ENCODE peak calls at places on chromosomes 1 and 21, in five cellular contexts. N is mesenchymal stem cell; Y is left ventricle myocardium inferior; B is esophagus squamous epithelium; O is CD8-positive, alpha-beta T cell. W is an unnamed sample.

GRCh38 chr1:101128211-101128727 is 102.7 kb upstream of the DPH5 start:
- DNase-seq in N (no peak), Y (no peak), B (no peak), O (no peak), W (peak; percentile 38)

GRCh38 chr1:67889940-67890567 is 56.8 kb upstream of the GNG12 start:
- DNase-seq in N (peak; percentile 86), Y (no peak), B (no peak), O (no peak), W (no peak)

GRCh38 chr21:14554948-14555347 is 8.8 kb upstream of the SAMSN1 start:
- DNase-seq in N (no peak), Y (no peak), B (no peak), O (no peak), W (no peak)

GRCh38 chr1:159196543-159196942 is 8.1 kb upstream of the ACKR1 start:
- DNase-seq in N (peak; percentile 1), Y (no peak), B (no peak), O (no peak), W (no peak)

GRCh38 chr1:143643148-143643885 is 328.5 kb downstream of the FAM72C start:
- DNase-seq in N (no peak), Y (no peak), B (no peak), O (no peak), W (no peak)

GRCh38 chr1:172938676-172939075 is 112.1 kb downstream of the TNFSF18 start:
- DNase-seq in N (peak; percentile 75), Y (no peak), B (no peak), O (no peak), W (no peak)

GRCh38 chr1:236154126-236154525 is 11.8 kb downstream of the GPR137B start:
- DNase-seq in N (no peak), Y (no peak), B (no peak), O (no peak), W (no peak)

GRCh38 chr1:201022178-201022823 is 1.2 kb downstream of the KIF21B start:
- DNase-seq in N (no peak), Y (no peak), B (no peak), O (no peak), W (no peak)

GRCh38 chr1:200409203-200409760 is 554 bp downstream of the ZNF281 start:
- DNase-seq in N (peak; percentile 57), Y (peak; percentile 30), B (no peak), O (peak; percentile 13), W (no peak)

GRCh38 chr1:231315887-231316286 is 21.8 kb downstream of the EXOC8 start:
- DNase-seq in N (peak; percentile 34), Y (peak; percentile 24), B (no peak), O (peak; percentile 12), W (no peak)

GRCh38 chr1:81329061-81329460 is 471.7 kb upstream of the ADGRL2 start:
- DNase-seq in N (no peak), Y (no peak), B (no peak), O (no peak), W (no peak)

GRCh38 chr21:28758042-28758882 is 234.4 kb downstream of the LTN1 start:
- DNase-seq in N (no peak), Y (no peak), B (no peak), O (no peak), W (no peak)

GRCh38 chr21:32256226-32256625 is 22.6 kb downstream of the MIS18A start:
- DNase-seq in N (no peak), Y (no peak), B (no peak), O (no peak), W (no peak)

GRCh38 chr1:170593173-170593572 is 61.2 kb downstream of the GORAB start:
- DNase-seq in N (no peak), Y (no peak), B (no peak), O (no peak), W (no peak)

GRCh38 chr1:183804382-183804781 is 538 bp upstream of the RGL1 start:
- DNase-seq in N (no peak), Y (no peak), B (no peak), O (no peak), W (no peak)

GRCh38 chr21:41195311-41195710 is 27.4 kb downstream of the BACE2 start:
- DNase-seq in N (no peak), Y (no peak), B (no peak), O (no peak), W (no peak)

GRCh38 chr1:242240061-242240460 is 241.2 kb upstream of the MAP1LC3C start:
- DNase-seq in N (no peak), Y (no peak), B (no peak), O (no peak), W (no peak)

GRCh38 chr1:119327066-119327435 is 41.5 kb upstream of the HAO2 start:
- DNase-seq in N (peak; percentile 10), Y (no peak), B (no peak), O (no peak), W (no peak)

GRCh38 chr1:162220009-162220539 is 150.6 kb downstream of the NOS1AP start:
- DNase-seq in N (no peak), Y (no peak), B (no peak), O (no peak), W (no peak)

GRCh38 chr1:6197746-6198427 is 1.5 kb downstream of the RPL22 start:
- DNase-seq in N (peak; percentile 24), Y (no peak), B (no peak), O (no peak), W (no peak)

GRCh38 chr1:81731989-81732388 is 68.7 kb upstream of the ADGRL2 start:
- DNase-seq in N (no peak), Y (no peak), B (no peak), O (no peak), W (no peak)

GRCh38 chr1:29650476-29650875 is 414.2 kb downstream of the PTPRU start:
- DNase-seq in N (no peak), Y (no peak), B (no peak), O (no peak), W (no peak)

GRCh38 chr1:167110586-167110985 is 16.7 kb downstream of the STYXL2 start:
- DNase-seq in N (no peak), Y (no peak), B (no peak), O (no peak), W (peak; percentile 81)

GRCh38 chr1:32592953-32593352 is 53.7 kb downstream of the ZBTB8A start:
- DNase-seq in N (peak; percentile 9), Y (no peak), B (no peak), O (no peak), W (no peak)

GRCh38 chr1:55347786-55348185 is 132.6 kb upstream of the USP24 start:
- DNase-seq in N (peak; percentile 17), Y (no peak), B (no peak), O (no peak), W (no peak)

GRCh38 chr1:117654485-117655219 is 48.8 kb downstream of the TENT5C start:
- DNase-seq in N (peak; percentile 50), Y (no peak), B (no peak), O (no peak), W (no peak)

GRCh38 chr1:153272186-153272585 is 12.7 kb downstream of the LORICRIN start:
- DNase-seq in N (no peak), Y (no peak), B (no peak), O (no peak), W (no peak)

GRCh38 chr1:153277852-153278251 is 18.4 kb downstream of the LORICRIN start:
- DNase-seq in N (no peak), Y (no peak), B (no peak), O (no peak), W (peak; percentile 40)
- H3K4me1 ChIP-seq in N (no peaks in the 10 kb centered on the region), Y (no peaks in the 10 kb centered on the region), B (peaks cover 4% of the 10 kb centered on the region), O (no peaks in the 10 kb centered on the region), W (no peaks in the 10 kb centered on the region)

GRCh38 chr1:35885961-35886558 is 3.1 kb downstream of the AGO1 start:
- DNase-seq in N (peak; percentile 23), Y (no peak), B (no peak), O (no peak), W (no peak)
- H3K4me3 ChIP-seq in N (no peak overlapping the region), Y (no peak overlapping the region), B (no peak overlapping the region), O (no peak overlapping the region), W (no peak overlapping the region)

GRCh38 chr1:228106800-228107054 is 2.4 kb downstream of the MRPL55 start:
- DNase-seq in N (no peak), Y (no peak), B (no peak), O (no peak), W (no peak)

GRCh38 chr1:228105269-228105995 is 2.3 kb upstream of the C1orf35 start:
- DNase-seq in N (no peak), Y (no peak), B (no peak), O (no peak), W (no peak)

GRCh38 chr1:228105996-228106799 is 2.9 kb downstream of the MRPL55 start:
- DNase-seq in N (no peak), Y (no peak), B (no peak), O (no peak), W (no peak)

GRCh38 chr1:228102791-228103620 is at the start of gene C1orf35:
- DNase-seq in N (peak; percentile 90), Y (peak; percentile 93), B (peak; percentile 57), O (peak; percentile 90), W (peak; percentile 90)

DNA sequence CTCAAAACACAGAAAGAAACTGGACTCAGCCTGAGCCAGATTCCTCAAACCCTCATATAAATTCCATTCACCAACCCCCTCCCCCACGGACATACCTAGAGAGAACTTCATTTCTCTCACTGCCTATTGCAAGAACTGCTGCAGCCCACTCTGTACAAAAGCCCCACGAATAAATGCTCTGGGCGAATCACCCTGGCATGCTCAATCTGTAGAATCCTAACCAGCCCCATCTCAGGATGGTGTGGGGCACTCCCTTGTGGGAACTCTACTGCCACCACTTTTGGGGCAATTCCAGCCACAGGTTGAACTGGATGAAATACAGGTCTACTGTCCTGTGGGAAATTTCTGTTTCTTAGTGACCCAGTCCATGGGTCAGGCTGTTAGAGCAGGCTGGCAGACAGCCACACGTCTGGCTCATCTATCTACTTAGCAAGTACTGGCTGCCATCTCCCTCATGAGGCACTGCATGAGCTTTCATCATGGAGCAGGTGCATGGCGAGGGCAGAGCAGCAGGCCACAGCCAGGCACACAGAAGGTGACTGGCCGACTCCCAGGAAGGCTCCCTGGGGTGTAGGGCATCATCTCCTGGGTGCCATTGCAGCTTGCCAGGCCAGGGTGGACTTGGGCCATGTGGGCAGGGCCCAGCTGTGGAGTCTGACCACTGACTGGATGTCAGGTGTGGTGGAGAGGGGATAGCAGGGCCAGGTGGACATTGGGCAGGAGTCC is 1.6 kb upstream of the C1orf35 start:
- DNase-seq in N (no peak), Y (no peak), B (no peak), O (no peak), W (no peak)
- H3K4me1 ChIP-seq in N (peaks cover 34% of the 10 kb centered on the region), Y (peaks cover 65% of the 10 kb centered on the region), B (peaks cover 28% of the 10 kb centered on the region), O (peaks cover 31% of the 10 kb centered on the region), W (peaks cover 27% of the 10 kb centered on the region)

GRCh38 chr21:36433011-36433709 is 46.8 kb downstream of the CLDN14 start:
- DNase-seq in N (no peak), Y (no peak), B (no peak), O (no peak), W (no peak)

GRCh38 chr21:36431252-36431651 is 46.1 kb downstream of the CHAF1B start:
- DNase-seq in N (no peak), Y (no peak), B (no peak), O (no peak), W (no peak)

GRCh38 chr21:36429672-36430546 is 44.7 kb downstream of the CHAF1B start:
- DNase-seq in N (peak; percentile 99), Y (peak; percentile 64), B (peak; percentile 22), O (peak; percentile 57), W (peak; percentile 17)

GRCh38 chr21:36428789-36429671 is 43.8 kb downstream of the CHAF1B start:
- DNase-seq in N (peak; percentile 25), Y (no peak), B (no peak), O (no peak), W (no peak)

DNA sequence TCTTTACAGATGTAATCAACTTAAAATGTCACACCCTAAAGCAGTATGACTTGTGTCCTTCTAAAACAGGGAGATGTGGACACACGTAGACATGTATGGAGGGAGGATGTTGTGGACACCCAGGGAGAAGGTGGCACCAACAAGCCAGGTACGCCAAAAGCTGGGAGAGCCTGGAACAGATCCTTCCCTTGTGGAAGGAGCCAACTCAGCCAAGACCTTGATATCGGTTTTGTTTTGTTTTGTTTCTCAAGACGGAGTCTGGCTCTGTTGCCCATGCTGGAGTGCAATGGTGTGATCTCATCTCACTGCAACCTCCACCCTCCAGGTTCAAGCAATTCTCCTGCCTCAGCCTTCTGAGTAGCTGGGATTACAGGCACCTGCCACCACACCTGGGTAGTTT is 45.6 kb downstream of the CHAF1B start:
- DNase-seq in N (peak; percentile 12), Y (no peak), B (no peak), O (no peak), W (no peak)
- H3K4me3 ChIP-seq in N (no peak overlapping the region), Y (peak overlapping the region; percentile 56), B (peak overlapping the region; percentile 38), O (no peak overlapping the region), W (no peak overlapping the region)

W was measured in naive thymus-derived CD4-positive, alpha-beta T cell.